ENCODE peak calls at places on chromosomes 13 and 19, in four cellular contexts. U, F, V and Y are unnamed samples.

GRCh38 chr19:29666634-29667389 is 1.6 kb downstream of the PLEKHF1 start:
- DNase-seq in U (no peak), F (peak), V (peak), Y (no peak)

GRCh38 chr19:11887618-11888531 is at the start of gene ZNF69:
- DNase-seq in U (peak), F (peak), V (peak), Y (no peak)

GRCh38 chr13:25840261-25840660 is 211.6 kb downstream of the SHISA2 start:
- DNase-seq in U (no peak), F (no peak), V (no peak), Y (no peak)

GRCh38 chr19:55452381-55453325 is 8.8 kb downstream of the ISOC2 start:
- DNase-seq in U (no peak), F (peak), V (peak), Y (no peak)

GRCh38 chr19:6068711-6069110 is 41.6 kb downstream of the RFX2 start:
- DNase-seq in U (no peak), F (no peak), V (no peak), Y (no peak)

GRCh38 chr19:18390075-18390909 is 4.3 kb downstream of the GDF15 start:
- DNase-seq in U (no peak), F (no peak), V (no peak), Y (no peak)

GRCh38 chr13:87123987-87124784 is 547.0 kb upstream of the SLITRK5 start:
- DNase-seq in U (peak), F (peak), V (peak), Y (peak)

GRCh38 chr19:15666883-15667282 is 6.0 kb upstream of the CYP4F12 start:
- DNase-seq in U (no peak), F (no peak), V (no peak), Y (no peak)

GRCh38 chr13:20351279-20352022 is 119.3 kb upstream of the GJB6 start:
- DNase-seq in U (no peak), F (no peak), V (no peak), Y (no peak)

GRCh38 chr19:4678881-4679379 is 8.8 kb upstream of the MYDGF start:
- DNase-seq in U (no peak), F (no peak), V (peak), Y (peak)

GRCh38 chr13:96958286-96958891 is 35.9 kb downstream of the OXGR1 start:
- DNase-seq in U (no peak), F (peak), V (peak), Y (no peak)

GRCh38 chr13:37747071-37747612 is 122.4 kb downstream of the TRPC4 start:
- DNase-seq in U (no peak), F (no peak), V (no peak), Y (no peak)

GRCh38 chr19:6691342-6691741 is 21.4 kb upstream of the TNFSF14 start:
- DNase-seq in U (no peak), F (no peak), V (no peak), Y (no peak)

GRCh38 chr19:33950141-33950805 is 153.6 kb downstream of the KCTD15 start:
- DNase-seq in U (no peak), F (no peak), V (no peak), Y (no peak)

GRCh38 chr13:28729541-28729940 is 10.8 kb upstream of the SLC46A3 start:
- DNase-seq in U (no peak), F (no peak), V (no peak), Y (no peak)

GRCh38 chr19:14632286-14632685 is 42.4 kb downstream of the ADGRE3 start:
- DNase-seq in U (no peak), F (peak), V (peak), Y (peak)

GRCh38 chr13:100601716-100602115 is 13.1 kb upstream of the GGACT start:
- DNase-seq in U (no peak), F (no peak), V (peak), Y (no peak)

GRCh38 chr13:45847554-45848224 is 3.9 kb downstream of the SIAH3 start:
- DNase-seq in U (no peak), F (no peak), V (peak), Y (no peak)

GRCh38 chr13:35720690-35721554 is 244.4 kb upstream of the MAB21L1 start:
- DNase-seq in U (peak), F (peak), V (peak), Y (peak)

GRCh38 chr13:46146898-46147297 is 35.1 kb downstream of the LCP1 start:
- DNase-seq in U (no peak), F (peak), V (no peak), Y (no peak)

GRCh38 chr13:32423592-32423991 is 4.3 kb downstream of the N4BP2L1 start:
- DNase-seq in U (no peak), F (no peak), V (peak), Y (no peak)

GRCh38 chr13:75038315-75038881 is 443.6 kb downstream of the TBC1D4 start:
- DNase-seq in U (no peak), F (no peak), V (no peak), Y (no peak)

GRCh38 chr19:49497047-49497789 is 984 bp downstream of the RPS11 start:
- DNase-seq in U (no peak), F (no peak), V (peak), Y (no peak)

GRCh38 chr19:48726573-48726972 is 7.0 kb upstream of the MAMSTR start:
- DNase-seq in U (no peak), F (no peak), V (no peak), Y (no peak)

GRCh38 chr19:14116525-14116917 is 1.0 kb downstream of the PRKACA start:
- DNase-seq in U (no peak), F (no peak), V (no peak), Y (no peak)

GRCh38 chr19:47848871-47849473 is 10.1 kb upstream of the TPRX2 start:
- DNase-seq in U (no peak), F (peak), V (peak), Y (peak)

GRCh38 chr13:53200498-53201453 is 172.2 kb downstream of the OLFM4 start:
- DNase-seq in U (no peak), F (no peak), V (no peak), Y (no peak)

GRCh38 chr13:53200075-53200474 is 171.5 kb downstream of the OLFM4 start:
- DNase-seq in U (no peak), F (no peak), V (no peak), Y (no peak)

GRCh38 chr13:53198699-53199098 is 170.1 kb downstream of the OLFM4 start:
- DNase-seq in U (no peak), F (no peak), V (no peak), Y (no peak)

GRCh38 chr13:53198017-53198416 is 169.4 kb downstream of the OLFM4 start:
- DNase-seq in U (no peak), F (no peak), V (no peak), Y (no peak)

GRCh38 chr13:53197424-53197823 is 168.8 kb downstream of the OLFM4 start:
- DNase-seq in U (no peak), F (no peak), V (no peak), Y (no peak)
- TF ChIP-seq TCF7L2 in U (no peak), F (no peak), V (no peak), Y (no peak)

DNA sequence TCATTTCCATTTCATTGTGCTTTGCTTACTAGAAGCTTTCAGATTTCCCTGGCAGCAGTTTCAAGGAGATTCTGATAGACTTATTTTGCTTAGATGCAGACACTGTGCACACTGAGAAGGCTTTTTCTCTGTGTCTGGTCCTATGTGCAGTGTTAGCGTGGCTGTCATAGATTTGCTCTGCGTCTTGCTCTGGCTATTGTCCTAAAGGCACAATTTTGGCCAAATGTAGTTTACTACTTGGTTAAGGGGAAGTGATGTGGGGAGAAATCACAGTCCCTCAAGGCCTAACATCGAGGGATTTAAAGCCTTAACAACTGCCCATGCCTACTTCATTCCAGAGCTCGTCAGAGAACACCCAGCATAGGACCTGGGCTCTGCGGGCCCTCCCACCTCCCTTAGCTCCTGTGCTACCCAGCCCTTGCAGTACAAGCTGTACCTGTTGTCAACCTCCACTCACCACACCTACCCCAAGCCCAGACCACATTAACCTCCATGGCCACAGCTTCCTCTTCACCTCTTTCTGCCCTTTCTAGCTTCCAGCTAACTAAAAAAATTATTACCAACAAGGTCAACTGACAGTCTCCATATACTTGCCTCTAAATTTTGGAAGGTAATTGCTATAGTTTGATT is 38.9 kb upstream of the KATNAL1 start:
- DNase-seq in U (no peak), F (no peak), V (no peak), Y (no peak)
- TF ChIP-seq TCF7L2 in U (no peak), F (no peak), V (no peak), Y (no peak)

DNA sequence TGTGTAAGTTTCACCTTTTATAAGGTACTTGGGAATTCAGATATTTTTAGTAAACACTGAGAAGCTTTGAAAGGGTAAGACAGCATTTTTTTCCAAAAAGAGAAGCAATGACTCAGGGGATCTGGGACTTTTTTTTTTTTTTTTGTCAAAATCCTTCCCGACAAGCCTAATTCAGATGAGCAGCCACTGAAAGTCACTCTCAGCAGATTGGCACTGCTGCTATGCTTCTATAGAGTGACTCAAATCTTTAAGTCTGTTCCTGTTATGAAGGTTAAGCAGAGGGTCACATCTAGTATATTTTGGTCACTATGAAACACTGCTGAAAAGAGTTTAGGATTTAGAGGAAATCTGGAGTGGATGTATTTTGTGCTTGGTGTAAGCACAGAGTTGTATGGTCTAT is 571.1 kb downstream of the MYO16 start:
- DNase-seq in U (no peak), F (no peak), V (no peak), Y (no peak)
- TF ChIP-seq TCF7L2 in U (no peak), F (no peak), V (no peak), Y (no peak)

DNA sequence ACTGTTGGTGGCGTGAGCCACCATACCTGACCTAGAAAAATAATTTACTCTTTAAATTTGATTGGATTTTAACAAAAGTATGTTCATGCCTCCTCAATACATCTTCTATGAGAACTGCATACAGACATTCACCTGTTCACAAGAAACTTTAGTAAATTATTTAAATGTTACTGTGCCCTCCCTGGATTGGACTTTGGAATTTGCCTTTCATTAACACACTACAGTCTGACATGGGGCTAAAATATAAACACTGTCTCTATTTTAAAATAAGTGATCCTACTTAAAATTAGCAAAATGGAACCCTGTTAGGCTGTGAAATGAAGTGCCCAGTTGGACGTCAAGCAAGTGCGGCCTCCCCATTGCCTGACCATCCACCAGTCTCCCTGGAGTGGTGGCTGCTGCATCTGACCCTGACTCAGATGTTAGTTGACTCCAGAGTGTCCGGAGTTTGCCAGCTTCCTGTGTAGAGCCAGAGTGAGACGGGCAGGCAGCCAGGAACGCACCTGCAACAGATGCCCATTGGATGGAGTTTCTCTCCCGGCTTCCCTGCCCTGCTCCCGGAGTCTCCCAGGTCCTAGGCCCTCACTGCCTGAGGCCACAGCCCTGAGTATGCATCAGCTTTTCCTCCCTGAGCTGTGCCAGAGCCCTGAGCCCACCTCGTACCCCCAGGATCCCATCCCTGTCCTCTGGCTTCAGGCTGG is 45.9 kb upstream of the ATP11A start:
- DNase-seq in U (no peak), F (peak), V (no peak), Y (no peak)
- TF ChIP-seq TCF7L2 in U (no peak), F (no peak), V (no peak), Y (no peak)

GRCh38 chr19:3610745-3611717 is 4.4 kb upstream of the TBXA2R start:
- DNase-seq in U (no peak), F (no peak), V (no peak), Y (no peak)
- TF ChIP-seq TCF7L2 in U (no peak), F (no peak), V (no peak), Y (no peak)

GRCh38 chr13:53250977-53251376 is 222.4 kb downstream of the OLFM4 start:
- DNase-seq in U (no peak), F (no peak), V (no peak), Y (no peak)

GRCh38 chr13:53249236-53249635 is 220.6 kb downstream of the OLFM4 start:
- DNase-seq in U (no peak), F (no peak), V (no peak), Y (no peak)

GRCh38 chr13:53255795-53256194 is 227.2 kb downstream of the OLFM4 start:
- DNase-seq in U (no peak), F (no peak), V (no peak), Y (no peak)

GRCh38 chr13:53254495-53254894 is 225.9 kb downstream of the OLFM4 start:
- DNase-seq in U (no peak), F (no peak), V (peak), Y (no peak)

GRCh38 chr13:53250272-53250875 is 221.8 kb downstream of the OLFM4 start:
- DNase-seq in U (peak), F (peak), V (peak), Y (peak)
- TF ChIP-seq TCF7L2 in U (no peak), F (no peak), V (no peak), Y (no peak)

GRCh38 chr19:2055871-2056809 is 5.1 kb upstream of the MKNK2 start:
- DNase-seq in U (no peak), F (no peak), V (peak), Y (peak)
- TF ChIP-seq TCF7L2 in U (no peak), F (no peak), V (no peak), Y (peak)

GRCh38 chr19:46081928-46082727 is 41.3 kb upstream of the IGFL4 start:
- DNase-seq in U (no peak), F (peak), V (peak), Y (peak)
- TF ChIP-seq TCF7L2 in U (no peak), F (no peak), V (no peak), Y (no peak)

DNA sequence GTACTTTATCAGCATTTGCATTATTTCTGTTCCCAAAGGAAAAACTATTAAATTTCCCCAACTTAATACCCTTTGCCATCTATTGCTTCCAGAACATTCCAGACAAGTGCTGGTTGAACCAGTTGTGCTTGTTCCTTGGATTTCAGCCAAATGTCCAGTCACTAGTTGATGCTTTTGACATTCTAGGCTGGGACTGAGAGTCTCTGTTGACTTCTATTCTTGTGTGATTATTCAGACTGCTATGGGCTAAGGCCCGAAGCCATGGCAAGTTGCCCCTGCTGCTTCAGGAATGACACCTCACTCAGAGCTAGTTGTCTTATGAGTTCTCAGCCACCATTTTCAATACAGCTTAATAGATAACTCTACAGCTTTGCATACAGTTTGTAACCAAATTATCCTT is 458.1 kb upstream of the ARGLU1 start:
- DNase-seq in U (no peak), F (no peak), V (no peak), Y (no peak)
- TF ChIP-seq TCF7L2 in U (no peak), F (no peak), V (no peak), Y (no peak)

DNA sequence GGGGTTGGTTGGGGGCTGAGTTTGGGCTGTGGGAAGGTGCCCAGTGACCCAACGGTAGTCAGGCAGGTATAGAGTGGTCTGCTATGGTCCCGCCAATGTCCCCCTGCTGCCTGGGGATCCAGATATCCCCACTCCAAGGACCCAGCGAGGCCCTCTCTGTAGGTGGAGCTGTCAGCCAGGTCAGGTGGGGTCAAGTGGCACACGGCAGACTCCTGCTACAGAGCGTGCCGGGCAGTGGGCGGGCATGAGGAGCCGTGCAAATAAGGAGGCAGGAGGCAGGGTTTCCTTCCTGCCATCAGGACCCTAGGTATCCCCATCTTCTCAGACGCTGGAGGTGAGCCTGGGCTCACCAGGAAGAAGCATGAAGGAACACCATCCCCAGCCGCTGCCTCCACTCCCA is 14.9 kb downstream of the EVI5L start:
- DNase-seq in U (no peak), F (no peak), V (no peak), Y (no peak)
- TF ChIP-seq TCF7L2 in U (no peak), F (no peak), V (no peak), Y (no peak)